ENCODE peak calls at places on chromosomes 12 and 14, in ten cellular contexts. T is stomach, K is suprapubic skin, M is K562, L is HCT116, Z is GM12878, B is sigmoid colon, C is spleen, V is transverse colon, R is H1. D is an unnamed sample.

GRCh38 chr14:51185180-51185579 is 54.9 kb upstream of the TMX1 start:
- DNase-seq in V (no peak), L (no peak), T (no peak), R (no peak), K (no peak), Z (no peak), B (no peak), M (no peak), C (no peak), D (no peak)

GRCh38 chr14:64705406-64706118 is 1.3 kb downstream of the PLEKHG3 start:
- DNase-seq in T (no peak), C (peak; percentile 84), M (no peak), Z (no peak), B (peak; percentile 80), R (no peak), K (peak; percentile 77), L (no peak), V (no peak), D (no peak)

GRCh38 chr14:90760591-90761316 is 55.5 kb downstream of the TTC7B start:
- DNase-seq in Z (no peak), M (peak; percentile 40), L (no peak), V (no peak), C (no peak), K (no peak), T (no peak), B (no peak), R (peak; percentile 51), D (no peak)

GRCh38 chr12:132630672-132631071 is 12.1 kb downstream of the P2RX2 start:
- DNase-seq in C (no peak), B (no peak), M (no peak), K (no peak), Z (no peak), T (no peak), R (no peak), L (no peak), V (no peak), D (no peak)

GRCh38 chr14:69475194-69475818 is 9.2 kb upstream of the PLEKHD1 start:
- DNase-seq in V (no peak), B (no peak), R (no peak), M (peak; percentile 28), C (no peak), Z (no peak), T (no peak), K (no peak), L (no peak), D (no peak)

GRCh38 chr12:49662998-49663843 is 39.9 kb downstream of the PRPF40B start:
- DNase-seq in B (peak; percentile 84), R (no peak), Z (peak; percentile 75), T (no peak), L (no peak), K (no peak), V (peak; percentile 63), M (peak; percentile 89), C (peak; percentile 92), D (no peak)

GRCh38 chr14:59159169-59159568 is 29.3 kb upstream of the DAAM1 start:
- DNase-seq in T (no peak), V (no peak), C (no peak), B (no peak), K (no peak), R (no peak), M (no peak), L (no peak), Z (no peak), D (no peak)

GRCh38 chr12:115468087-115468510 is 784.1 kb upstream of the TBX3 start:
- DNase-seq in V (peak; percentile 67), Z (no peak), B (no peak), C (no peak), T (peak; percentile 67), M (no peak), K (no peak), L (no peak), R (no peak), D (no peak)

GRCh38 chr12:68611094-68611818 is 557 bp downstream of the RAP1B start:
- DNase-seq in Z (no peak), R (peak; percentile 72), M (peak; percentile 58), V (peak; percentile 71), L (no peak), B (peak; percentile 89), C (peak; percentile 92), T (peak; percentile 68), K (peak; percentile 85), D (peak; percentile 88)

GRCh38 chr12:116958402-116959197 is 47.9 kb downstream of the FBXW8 start:
- DNase-seq in K (no peak), L (no peak), V (no peak), B (no peak), Z (no peak), R (no peak), T (no peak), C (no peak), M (no peak), D (no peak)

GRCh38 chr12:116962197-116962596 is 51.4 kb downstream of the FBXW8 start:
- DNase-seq in M (no peak), Z (no peak), L (no peak), K (no peak), R (no peak), B (no peak), C (no peak), T (no peak), V (no peak), D (no peak)

GRCh38 chr12:46884362-46884761 is 58.6 kb upstream of the SLC38A4 start:
- DNase-seq in Z (no peak), T (no peak), B (no peak), V (no peak), M (no peak), L (no peak), C (no peak), R (no peak), K (no peak), D (no peak)
- H3K4me1 ChIP-seq in Z (no peaks in the 10 kb centered on the region), T (no peaks in the 10 kb centered on the region), B (no peaks in the 10 kb centered on the region), V (no peaks in the 10 kb centered on the region), M (no peaks in the 10 kb centered on the region), L (no peaks in the 10 kb centered on the region), C (no peaks in the 10 kb centered on the region), R (no peaks in the 10 kb centered on the region), K (no peaks in the 10 kb centered on the region), D (no peaks in the 10 kb centered on the region)

GRCh38 chr12:55842681-55843429 is at the start of gene MMP19:
- DNase-seq in B (peak; percentile 76), M (peak; percentile 74), L (no peak), T (no peak), R (no peak), V (no peak), C (peak; percentile 69), Z (no peak), K (peak; percentile 79), D (no peak)
- H3K4me3 ChIP-seq in B (peak within 1 kb of the TSS; percentile 30), M (peak within 1 kb of the TSS; percentile 34), L (peak within 1 kb of the TSS; percentile 46), T (peak within 1 kb of the TSS; percentile 37), R (peak within 1 kb of the TSS; percentile 10), V (peak within 1 kb of the TSS; percentile 48), C (no peak within 1 kb of the TSS), Z (no peak within 1 kb of the TSS), K (peak within 1 kb of the TSS; percentile 47), D (peak within 1 kb of the TSS; percentile 51)

GRCh38 chr14:102501751-102502315 is 7.7 kb downstream of the ANKRD9 start:
- DNase-seq in K (no peak), M (peak; percentile 54), B (no peak), Z (no peak), C (no peak), T (no peak), V (no peak), L (no peak), R (peak; percentile 75), D (no peak)
- TF ChIP-seq POLR2AphosphoS5 in K (no peak), M (no peak), B (no peak), Z (no peak), C (no peak), T (no peak), V (no peak), L (no peak), R (no peak), D (no peak)

DNA sequence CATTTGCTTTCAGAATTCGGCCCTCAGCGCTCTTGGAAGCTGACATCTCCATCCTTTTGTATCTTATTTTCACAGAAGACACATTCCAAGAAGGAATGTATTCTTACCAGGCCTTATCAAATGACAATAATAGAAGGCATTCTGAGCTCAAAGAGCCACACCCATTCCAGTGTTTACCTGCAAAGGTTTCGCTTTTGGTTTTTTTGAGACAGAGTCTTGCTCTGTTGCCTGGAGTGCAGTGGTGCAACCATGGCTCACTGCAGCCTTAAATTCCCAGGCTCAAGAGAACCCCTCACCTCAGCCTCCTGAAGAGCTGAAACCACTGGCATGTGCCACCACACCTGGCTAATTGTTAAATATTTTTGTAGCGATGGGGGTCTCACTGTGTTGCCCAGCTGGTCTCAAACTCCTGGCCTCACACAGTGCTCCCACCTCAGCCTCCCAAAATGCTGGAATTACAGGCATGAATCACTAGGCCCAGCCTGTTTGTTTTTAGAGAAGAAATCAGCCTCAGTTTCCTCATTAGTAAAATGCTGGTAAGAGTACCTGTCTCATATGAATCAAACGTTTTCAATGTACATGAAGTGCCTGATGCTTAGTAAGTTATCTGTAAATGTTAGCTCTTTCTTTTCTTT is 69.2 kb downstream of the SLC6A12 start:
- DNase-seq in C (no peak), L (no peak), B (no peak), M (no peak), K (no peak), R (no peak), Z (no peak), T (no peak), V (no peak), D (no peak)
- H3K4me1 ChIP-seq in C (no peaks in the 10 kb centered on the region), L (no peaks in the 10 kb centered on the region), B (peaks cover 3% of the 10 kb centered on the region), M (no peaks in the 10 kb centered on the region), K (peaks cover 11% of the 10 kb centered on the region), R (peaks cover 11% of the 10 kb centered on the region), Z (no peaks in the 10 kb centered on the region), T (peaks cover 4% of the 10 kb centered on the region), V (no peaks in the 10 kb centered on the region), D (peaks cover 12% of the 10 kb centered on the region)

D was measured in vagina.